ENCODE peak calls at places on chromosome 1, in five cellular contexts. E is psoas muscle, L is fibroblast of lung, C is cardiac muscle cell, U is Calu3. G is an unnamed sample.

GRCh38 chr1:223712856-223713494 is 636 bp downstream of the CAPN2 start:
- DNase-seq in U (peak), L (no peak), E (no peak), C (peak), G (no peak)

GRCh38 chr1:226739696-226740065 is 599 bp upstream of the ITPKB start:
- DNase-seq in U (no peak), E (no peak), L (no peak), C (no peak), G (no peak)

GRCh38 chr1:50644447-50645105 is 221.3 kb upstream of the DMRTA2 start:
- DNase-seq in U (no peak), E (no peak), C (no peak), L (no peak), G (no peak)

GRCh38 chr1:183869671-183870070 is 64.8 kb downstream of the RGL1 start:
- DNase-seq in C (no peak), E (no peak), L (no peak), U (no peak), G (no peak)

GRCh38 chr1:33137800-33138199 is 44.0 kb downstream of the TRIM62 start:
- DNase-seq in U (no peak), E (no peak), C (peak), L (peak), G (no peak)

GRCh38 chr1:17658837-17659236 is 96.3 kb upstream of the ACTL8 start:
- DNase-seq in E (no peak), U (no peak), L (no peak), C (no peak), G (no peak)

GRCh38 chr1:5911871-5912271 is 80.4 kb downstream of the NPHP4 start:
- DNase-seq in C (no peak), E (no peak), U (no peak), L (no peak), G (no peak)

GRCh38 chr1:63115527-63115926 is 206.8 kb upstream of the FOXD3 start:
- DNase-seq in U (no peak), L (no peak), C (no peak), E (no peak), G (no peak)

GRCh38 chr1:94002046-94002787 is 93.0 kb upstream of the GCLM start:
- DNase-seq in E (no peak), C (no peak), U (no peak), L (no peak), G (peak)

GRCh38 chr1:23421752-23422312 is 2.7 kb downstream of the TCEA3 start:
- DNase-seq in L (no peak), E (no peak), C (no peak), U (no peak), G (no peak)

GRCh38 chr1:238469146-238469601 is 578.5 kb upstream of the ZP4 start:
- DNase-seq in L (peak), E (no peak), C (no peak), U (no peak), G (no peak)

GRCh38 chr1:246281639-246282038 is 225.4 kb downstream of the SMYD3 start:
- DNase-seq in E (no peak), C (no peak), U (no peak), L (no peak), G (no peak)

GRCh38 chr1:230316864-230317745 is 109.0 kb downstream of the PGBD5 start:
- DNase-seq in E (no peak), L (no peak), C (no peak), U (no peak), G (no peak)

GRCh38 chr1:90351019-90351418 is 356.1 kb downstream of the ZNF326 start:
- DNase-seq in U (no peak), E (no peak), C (no peak), L (no peak), G (no peak)

GRCh38 chr1:204575221-204576190 is 59.3 kb downstream of the MDM4 start:
- DNase-seq in U (no peak), L (no peak), E (no peak), C (no peak), G (no peak)

GRCh38 chr1:53594391-53595180 is 135.4 kb downstream of the DMRTB1 start:
- DNase-seq in L (no peak), U (no peak), C (no peak), E (no peak), G (no peak)

GRCh38 chr1:155514582-155515187 is 47.9 kb downstream of the ASH1L start:
- DNase-seq in E (no peak), C (peak), L (no peak), U (no peak), G (no peak)

GRCh38 chr1:74464037-74464436 is 48.4 kb downstream of the LRRC53 start:
- DNase-seq in L (peak), E (no peak), U (no peak), C (no peak), G (no peak)

GRCh38 chr1:224525411-224526040 is 90.6 kb upstream of the CNIH3 start:
- DNase-seq in C (no peak), L (peak), U (no peak), E (no peak), G (no peak)

GRCh38 chr1:212630159-212630900 is 21.8 kb downstream of the ATF3 start:
- DNase-seq in L (peak), E (peak), U (peak), C (peak), G (peak)

GRCh38 chr1:53639251-53639721 is 99.7 kb downstream of the GLIS1 start:
- DNase-seq in U (peak), C (no peak), L (peak), E (peak), G (no peak)

GRCh38 chr1:110783292-110783918 is 89.5 kb upstream of the CD53 start:
- DNase-seq in U (peak), L (peak), C (peak), E (no peak), G (no peak)

GRCh38 chr1:186057086-186057485 is 318.0 kb downstream of the TPR start:
- DNase-seq in E (no peak), C (no peak), U (no peak), L (no peak), G (no peak)

GRCh38 chr1:44655609-44656008 is 18.7 kb downstream of the TMEM53 start:
- DNase-seq in C (peak), U (peak), E (no peak), L (no peak), G (no peak)

GRCh38 chr1:206738370-206739366 is 31.9 kb upstream of the IL19 start:
- DNase-seq in U (peak), C (no peak), L (peak), E (no peak), G (no peak)

GRCh38 chr1:33586111-33586510 is 113.7 kb downstream of the ZSCAN20 start:
- DNase-seq in E (no peak), C (no peak), L (peak), U (no peak), G (no peak)

GRCh38 chr1:152185544-152186391 is 26.7 kb upstream of the RPTN start:
- DNase-seq in U (peak), E (no peak), L (peak), C (no peak), G (no peak)

GRCh38 chr1:152179566-152179965 is 20.5 kb upstream of the RPTN start:
- DNase-seq in L (no peak), C (no peak), E (no peak), U (no peak), G (no peak)

GRCh38 chr1:152186556-152187285 is 27.7 kb upstream of the RPTN start:
- DNase-seq in E (no peak), L (peak), U (no peak), C (no peak), G (no peak)

GRCh38 chr1:152182942-152183341 is 23.9 kb upstream of the RPTN start:
- DNase-seq in C (no peak), L (peak), U (peak), E (no peak), G (no peak)

GRCh38 chr1:152182431-152182830 is 23.4 kb upstream of the RPTN start:
- DNase-seq in E (no peak), U (peak), L (peak), C (no peak), G (no peak)
- TF ChIP-seq CTCF in E (no peak), U (peak), L (peak), C (peak), G (peak)

GRCh38 chr1:200279810-200280411 is 129.9 kb downstream of the ZNF281 start:
- DNase-seq in L (peak), E (no peak), U (peak), C (peak), G (no peak)
- TF ChIP-seq CTCF in L (peak), E (peak), U (peak), C (peak), G (peak)

GRCh38 chr1:52180176-52180575 is 38.3 kb downstream of the ZFYVE9 start:
- DNase-seq in C (no peak), E (no peak), L (no peak), U (no peak), G (no peak)
- TF ChIP-seq CTCF in C (no peak), E (no peak), L (no peak), U (no peak), G (no peak)

DNA sequence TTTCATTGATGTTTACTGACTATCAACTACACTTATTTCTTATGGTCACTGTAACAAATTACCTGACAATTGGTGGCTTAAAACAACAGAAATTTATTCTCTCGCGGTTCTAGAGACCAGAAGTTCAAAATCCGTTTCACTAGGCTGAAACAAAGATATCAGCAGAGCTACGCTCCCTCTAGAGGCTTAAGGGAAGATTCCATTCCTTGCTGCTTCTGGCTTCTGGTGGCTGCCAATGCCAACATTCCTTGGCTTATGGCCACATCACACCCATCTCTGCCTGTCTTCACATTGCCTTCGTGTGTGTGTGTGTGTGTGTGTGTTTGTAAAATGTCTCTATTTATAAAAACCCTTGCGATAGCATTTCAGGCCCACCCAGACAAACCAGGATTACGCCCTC is 66.4 kb downstream of the LMX1A start:
- DNase-seq in U (no peak), C (no peak), E (no peak), L (peak), G (no peak)
- TF ChIP-seq CTCF in U (no peak), C (peak), E (peak), L (no peak), G (no peak)

DNA sequence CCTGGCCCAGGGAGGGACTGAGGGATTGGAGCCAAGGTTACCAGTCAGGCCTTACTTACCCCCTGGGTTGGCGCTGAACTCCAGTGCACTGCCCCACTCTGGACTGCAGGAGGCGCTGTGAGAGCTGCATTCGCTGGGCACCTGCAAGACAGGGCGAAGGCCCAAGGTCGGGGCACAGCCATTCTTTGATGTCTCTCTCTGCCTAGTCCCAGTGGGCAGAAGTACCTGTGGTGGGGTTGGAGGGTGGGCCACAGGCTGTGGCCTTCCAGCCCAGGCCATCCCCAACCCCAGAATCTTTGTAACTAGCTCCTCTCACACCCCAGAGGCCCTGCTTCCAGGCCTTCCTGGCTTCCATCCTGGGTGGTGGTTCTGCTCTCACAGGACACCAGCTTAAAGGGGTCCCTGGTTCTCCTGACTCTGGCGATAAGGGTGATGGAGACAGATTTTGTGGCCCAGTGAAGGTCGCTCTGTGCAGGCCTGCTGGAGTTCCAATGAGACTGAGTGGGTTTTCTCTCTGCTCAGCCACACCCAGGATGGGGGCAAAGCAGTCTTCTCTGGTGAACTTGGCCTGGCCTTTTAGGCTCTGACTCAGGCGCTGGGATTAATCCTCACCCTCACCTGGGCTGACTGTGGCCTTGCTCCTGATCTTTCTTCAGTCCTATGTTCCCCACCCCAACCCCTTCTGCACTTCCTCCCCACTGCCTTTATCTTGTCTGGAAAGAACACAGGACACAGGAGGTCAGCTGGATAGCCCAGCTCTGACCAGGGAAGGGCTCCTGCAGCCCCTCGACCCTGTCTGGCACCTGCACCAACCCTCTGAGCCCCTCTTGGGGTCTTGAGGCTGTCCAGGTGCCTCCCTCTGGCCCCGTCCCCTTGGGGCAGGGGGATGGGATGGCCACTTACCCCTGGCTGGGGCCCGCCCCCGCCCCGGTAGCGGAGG is 954 bp downstream of the MYOG start:
- DNase-seq in C (no peak), E (peak), L (no peak), U (peak), G (peak)
- TF ChIP-seq CTCF in C (peak), E (peak), L (peak), U (no peak), G (no peak)

GRCh38 chr1:116945421-116945820 is 35.7 kb downstream of the PTGFRN start:
- DNase-seq in C (no peak), U (no peak), L (no peak), E (no peak), G (no peak)

GRCh38 chr1:116942344-116942743 is 32.6 kb downstream of the PTGFRN start:
- DNase-seq in C (no peak), L (no peak), U (no peak), E (no peak), G (peak)

GRCh38 chr1:116944613-116945012 is 34.9 kb downstream of the PTGFRN start:
- DNase-seq in C (no peak), U (no peak), L (no peak), E (no peak), G (peak)

GRCh38 chr1:116941670-116942069 is 32.0 kb downstream of the PTGFRN start:
- DNase-seq in L (no peak), E (no peak), C (no peak), U (no peak), G (peak)

DNA sequence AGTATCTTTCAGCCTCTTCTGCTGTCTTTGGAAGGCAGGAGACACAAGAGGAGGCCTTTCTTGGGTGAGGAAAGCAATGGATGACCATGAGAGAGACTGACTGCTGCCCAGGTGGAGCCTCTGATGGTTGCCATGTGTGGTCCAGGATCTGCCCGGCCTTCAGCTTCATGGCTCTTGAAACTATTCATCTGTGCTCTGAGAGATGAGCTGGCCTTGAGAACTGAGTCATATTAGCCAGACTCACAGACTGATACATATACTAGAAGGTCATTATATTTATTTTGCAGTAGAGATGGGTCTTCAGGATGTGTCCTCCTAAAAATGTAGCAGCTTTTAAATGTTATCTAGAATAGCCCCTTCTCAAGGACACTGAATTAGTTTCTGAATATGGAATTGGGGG is 33.7 kb downstream of the PTGFRN start:
- DNase-seq in C (no peak), E (no peak), U (no peak), L (no peak), G (peak)
- TF ChIP-seq CTCF in C (no peak), E (no peak), U (no peak), L (no peak), G (no peak)

DNA sequence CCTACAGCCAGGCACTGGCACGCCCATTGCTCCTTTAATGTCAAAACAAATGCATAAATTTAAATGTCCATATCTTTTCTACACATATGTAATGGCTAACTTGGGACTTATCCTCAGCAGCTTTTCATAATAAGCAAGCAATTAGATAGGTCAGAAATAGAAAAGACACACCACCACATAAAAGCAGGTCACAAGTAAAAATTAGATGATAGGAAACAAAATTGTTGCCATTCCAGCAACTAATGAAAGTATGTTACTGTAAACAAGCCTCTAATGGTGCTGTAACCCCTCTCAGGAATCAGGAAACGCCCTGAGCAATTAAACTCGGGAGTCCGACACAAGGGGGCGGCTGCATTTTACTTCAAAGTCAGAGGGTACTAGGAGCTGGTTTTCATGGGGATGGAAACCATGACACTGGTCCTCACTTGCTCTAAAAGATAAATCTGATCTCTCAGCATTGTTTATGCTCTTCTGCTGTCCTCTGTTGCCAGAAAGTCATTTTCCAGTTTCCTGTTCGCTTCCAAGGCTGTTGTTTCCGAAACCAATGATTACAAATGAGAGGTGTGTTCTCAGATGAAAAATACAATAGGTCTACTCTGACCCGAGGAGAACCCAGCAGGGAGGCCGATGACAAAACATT is 93.4 kb downstream of the TGFBR3 start:
- DNase-seq in E (no peak), U (peak), C (no peak), L (no peak), G (no peak)
- TF ChIP-seq CTCF in E (no peak), U (no peak), C (no peak), L (no peak), G (no peak)

G was measured in right atrium auricular region.